ENCODE peak calls at places on chromosome 9, in four cellular contexts. O is K562; F is stimulated activated naive CD8-positive, alpha-beta T cell treated with anti-CD3 and anti-CD28 coated beads, Interleukin-15, amount 100 ng/mL, for 72 hours; R is stimulated activated effector memory CD8-positive, alpha-beta T cell treated with anti-CD3 and anti-CD28 coated beads, Interleukin-12 subunit alpha, Interleukin-12 subunit beta, amount 100 ng/mL, for 72 hours. Z is an unnamed sample.
A peak's percentile ranks its signal among the peaks of the same experiment; 100 is the strongest.

GRCh38 chr9:134813841-134814240 is 66.8 kb upstream of the FCN2 start:
- ATAC-seq in O (no peak), F (no peak), R (no peak), Z (no peak)

GRCh38 chr9:94031946-94032345 is 52.3 kb upstream of the PTPDC1 start:
- ATAC-seq in O (no peak), F (no peak), R (no peak), Z (no peak)

GRCh38 chr9:14535161-14535930 is 157.9 kb downstream of the ZDHHC21 start:
- ATAC-seq in O (no peak), F (no peak), R (no peak), Z (no peak)

GRCh38 chr9:89450213-89450612 is 47.7 kb downstream of the SEMA4D start:
- ATAC-seq in O (no peak), F (no peak), R (no peak), Z (no peak)

GRCh38 chr9:133514475-133515239 is 10.1 kb downstream of the MYMK start:
- ATAC-seq in O (no peak), F (no peak), R (no peak), Z (peak; percentile 61)

GRCh38 chr9:114224247-114224610 is 68.9 kb downstream of the COL27A1 start:
- ATAC-seq in O (no peak), F (no peak), R (no peak), Z (peak; percentile 66)

GRCh38 chr9:72476617-72477375 is 44.6 kb upstream of the TMC1 start:
- ATAC-seq in O (peak; percentile 84), F (peak; percentile 96), R (peak; percentile 93), Z (peak; percentile 17)

GRCh38 chr9:137221095-137221374 is 1.0 kb downstream of the RNF208 start:
- ATAC-seq in O (no peak), F (no peak), R (no peak), Z (no peak)

GRCh38 chr9:137145731-137146526 is 7.0 kb downstream of the GRIN1 start:
- ATAC-seq in O (no peak), F (peak; percentile 5), R (no peak), Z (no peak)

GRCh38 chr9:79817469-79818004 is 245.8 kb downstream of the TLE4 start:
- ATAC-seq in O (no peak), F (peak; percentile 96), R (peak; percentile 96), Z (no peak)

GRCh38 chr9:137222190-137223077 is at the start of gene RNF208:
- ATAC-seq in O (peak; percentile 0), F (peak; percentile 13), R (no peak), Z (peak; percentile 7)